ENCODE peak calls at places on chromosomes 7 and 10, in seven cellular contexts. One of them, this sample, is unnamed.

GRCh38 chr10:93746844-93747284 is 10.9 kb upstream of the LGI1 start:
- DNase-seq in IMR-90: peak; percentile 89
- DNase-seq in left ventricle myocardium inferior: no peak
- DNase-seq in Peyer's patch: peak; percentile 54
- DNase-seq in right atrium auricular region: no peak
- DNase-seq in uterus: no peak
- DNase-seq in effector memory CD4-positive, alpha-beta T cell: no peak
- DNase-seq in this sample: no peak

GRCh38 chr7:54837761-54838539 is 78.9 kb upstream of the SEC61G start:
- DNase-seq in left ventricle myocardium inferior: no peak
- DNase-seq in effector memory CD4-positive, alpha-beta T cell: no peak
- DNase-seq in Peyer's patch: no peak
- DNase-seq in uterus: no peak
- DNase-seq in right atrium auricular region: no peak
- DNase-seq in IMR-90: no peak
- DNase-seq in this sample: no peak

GRCh38 chr7:153354071-153354470 is 594.5 kb downstream of the ACTR3B start:
- DNase-seq in left ventricle myocardium inferior: no peak
- DNase-seq in Peyer's patch: no peak
- DNase-seq in right atrium auricular region: no peak
- DNase-seq in effector memory CD4-positive, alpha-beta T cell: no peak
- DNase-seq in IMR-90: no peak
- DNase-seq in uterus: no peak
- DNase-seq in this sample: no peak

GRCh38 chr10:118615888-118616287 is 20.4 kb upstream of the PRLHR start:
- DNase-seq in effector memory CD4-positive, alpha-beta T cell: no peak
- DNase-seq in IMR-90: peak; percentile 4
- DNase-seq in uterus: no peak
- DNase-seq in Peyer's patch: no peak
- DNase-seq in right atrium auricular region: no peak
- DNase-seq in left ventricle myocardium inferior: no peak
- DNase-seq in this sample: no peak

GRCh38 chr7:132373879-132374278 is 202.4 kb downstream of the PLXNA4 start:
- DNase-seq in uterus: no peak
- DNase-seq in IMR-90: no peak
- DNase-seq in effector memory CD4-positive, alpha-beta T cell: no peak
- DNase-seq in Peyer's patch: no peak
- DNase-seq in right atrium auricular region: no peak
- DNase-seq in left ventricle myocardium inferior: no peak
- DNase-seq in this sample: no peak

GRCh38 chr10:100738055-100738827 is 7.1 kb upstream of the PAX2 start:
- DNase-seq in right atrium auricular region: no peak
- DNase-seq in uterus: no peak
- DNase-seq in Peyer's patch: no peak
- DNase-seq in effector memory CD4-positive, alpha-beta T cell: no peak
- DNase-seq in IMR-90: no peak
- DNase-seq in left ventricle myocardium inferior: no peak
- DNase-seq in this sample: no peak

GRCh38 chr7:127918130-127918529 is 113.1 kb downstream of the LRRC4 start:
- DNase-seq in left ventricle myocardium inferior: no peak
- DNase-seq in IMR-90: no peak
- DNase-seq in Peyer's patch: no peak
- DNase-seq in uterus: no peak
- DNase-seq in right atrium auricular region: no peak
- DNase-seq in effector memory CD4-positive, alpha-beta T cell: no peak
- DNase-seq in this sample: no peak

GRCh38 chr10:117647306-117647705 is 104.8 kb downstream of the EMX2 start:
- DNase-seq in Peyer's patch: no peak
- DNase-seq in effector memory CD4-positive, alpha-beta T cell: no peak
- DNase-seq in right atrium auricular region: no peak
- DNase-seq in IMR-90: no peak
- DNase-seq in left ventricle myocardium inferior: no peak
- DNase-seq in uterus: no peak
- DNase-seq in this sample: no peak

GRCh38 chr7:120725376-120726039 is 132.4 kb downstream of the TSPAN12 start:
- DNase-seq in uterus: no peak
- DNase-seq in effector memory CD4-positive, alpha-beta T cell: no peak
- DNase-seq in left ventricle myocardium inferior: no peak
- DNase-seq in Peyer's patch: no peak
- DNase-seq in right atrium auricular region: no peak
- DNase-seq in IMR-90: peak; percentile 45
- DNase-seq in this sample: no peak

GRCh38 chr10:27446091-27446918 is 57.8 kb upstream of the RAB18 start:
- DNase-seq in right atrium auricular region: no peak
- DNase-seq in IMR-90: peak; percentile 47
- DNase-seq in effector memory CD4-positive, alpha-beta T cell: no peak
- DNase-seq in Peyer's patch: no peak
- DNase-seq in uterus: no peak
- DNase-seq in left ventricle myocardium inferior: no peak
- DNase-seq in this sample: no peak

GRCh38 chr7:36775061-36775631 is 50.9 kb upstream of the AOAH start:
- DNase-seq in uterus: no peak
- DNase-seq in effector memory CD4-positive, alpha-beta T cell: no peak
- DNase-seq in right atrium auricular region: no peak
- DNase-seq in IMR-90: no peak
- DNase-seq in left ventricle myocardium inferior: no peak
- DNase-seq in Peyer's patch: no peak
- DNase-seq in this sample: no peak

GRCh38 chr10:91939653-91940052 is 16.1 kb downstream of the BTAF1 start:
- DNase-seq in uterus: no peak
- DNase-seq in left ventricle myocardium inferior: no peak
- DNase-seq in right atrium auricular region: no peak
- DNase-seq in Peyer's patch: no peak
- DNase-seq in IMR-90: no peak
- DNase-seq in effector memory CD4-positive, alpha-beta T cell: no peak
- DNase-seq in this sample: no peak

GRCh38 chr7:157011333-157012112 is 1.1 kb upstream of the MNX1 start:
- DNase-seq in right atrium auricular region: no peak
- DNase-seq in effector memory CD4-positive, alpha-beta T cell: no peak
- DNase-seq in Peyer's patch: peak; percentile 44
- DNase-seq in uterus: no peak
- DNase-seq in left ventricle myocardium inferior: no peak
- DNase-seq in IMR-90: no peak
- DNase-seq in this sample: no peak

GRCh38 chr7:82631998-82632397 is 188.4 kb upstream of the CACNA2D1 start:
- DNase-seq in uterus: no peak
- DNase-seq in effector memory CD4-positive, alpha-beta T cell: no peak
- DNase-seq in right atrium auricular region: no peak
- DNase-seq in Peyer's patch: no peak
- DNase-seq in IMR-90: peak; percentile 58
- DNase-seq in left ventricle myocardium inferior: no peak
- DNase-seq in this sample: no peak

GRCh38 chr7:139183878-139184338 is 47.1 kb upstream of the UBN2 start:
- DNase-seq in IMR-90: no peak
- DNase-seq in effector memory CD4-positive, alpha-beta T cell: no peak
- DNase-seq in uterus: no peak
- DNase-seq in right atrium auricular region: no peak
- DNase-seq in Peyer's patch: no peak
- DNase-seq in left ventricle myocardium inferior: no peak
- DNase-seq in this sample: no peak

DNA sequence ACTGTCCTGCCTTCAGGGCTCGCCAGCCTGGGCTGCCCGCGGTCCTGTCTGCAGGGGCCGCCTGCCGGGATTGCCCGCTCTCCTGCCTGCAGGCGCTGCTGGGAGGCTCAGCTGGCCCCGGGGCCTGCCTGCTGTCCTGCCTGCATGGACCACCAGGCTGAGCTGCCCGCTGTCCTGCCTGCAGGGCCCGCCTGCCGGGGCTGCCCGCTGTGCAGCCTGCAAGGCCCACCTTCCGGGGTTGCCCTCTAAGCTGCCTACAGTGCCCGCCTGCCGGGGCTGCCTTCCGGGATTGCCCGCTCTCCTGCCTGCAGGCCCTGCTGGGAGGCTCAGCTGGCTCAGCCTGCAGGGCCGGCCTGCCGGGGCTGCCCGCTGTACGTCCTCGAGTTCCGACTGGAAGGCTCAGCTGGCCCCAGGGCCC is 164.4 kb downstream of the GLRX3 start:
- DNase-seq in effector memory CD4-positive, alpha-beta T cell: peak; percentile 3
- DNase-seq in uterus: no peak
- DNase-seq in Peyer's patch: no peak
- DNase-seq in right atrium auricular region: no peak
- DNase-seq in IMR-90: no peak
- DNase-seq in left ventricle myocardium inferior: peak; percentile 44
- DNase-seq in this sample: no peak
- H3K4me3 ChIP-seq in effector memory CD4-positive, alpha-beta T cell: peak overlapping the region; percentile 36
- H3K4me3 ChIP-seq in uterus: peak overlapping the region; percentile 26
- H3K4me3 ChIP-seq in Peyer's patch: peak overlapping the region; percentile 31
- H3K4me3 ChIP-seq in right atrium auricular region: peak overlapping the region; percentile 14
- H3K4me3 ChIP-seq in IMR-90: peak overlapping the region; percentile 18
- H3K4me3 ChIP-seq in left ventricle myocardium inferior: peak overlapping the region; percentile 82
- H3K4me3 ChIP-seq in this sample: no peak overlapping the region

GRCh38 chr7:50658696-50659095 is 93.5 kb upstream of the DDC start:
- DNase-seq in left ventricle myocardium inferior: no peak
- DNase-seq in effector memory CD4-positive, alpha-beta T cell: no peak
- DNase-seq in Peyer's patch: no peak
- DNase-seq in IMR-90: no peak
- DNase-seq in uterus: peak; percentile 52
- DNase-seq in right atrium auricular region: peak; percentile 48
- DNase-seq in this sample: no peak

GRCh38 chr7:50660830-50661175 is 95.6 kb upstream of the DDC start:
- DNase-seq in uterus: no peak
- DNase-seq in left ventricle myocardium inferior: no peak
- DNase-seq in effector memory CD4-positive, alpha-beta T cell: no peak
- DNase-seq in Peyer's patch: no peak
- DNase-seq in IMR-90: no peak
- DNase-seq in right atrium auricular region: no peak
- DNase-seq in this sample: peak; percentile 43

GRCh38 chr7:50661345-50662058 is 96.3 kb upstream of the DDC start:
- DNase-seq in uterus: no peak
- DNase-seq in left ventricle myocardium inferior: no peak
- DNase-seq in IMR-90: no peak
- DNase-seq in Peyer's patch: peak; percentile 83
- DNase-seq in effector memory CD4-positive, alpha-beta T cell: no peak
- DNase-seq in right atrium auricular region: no peak
- DNase-seq in this sample: no peak

GRCh38 chr7:50659329-50659965 is 94.2 kb upstream of the DDC start:
- DNase-seq in left ventricle myocardium inferior: no peak
- DNase-seq in effector memory CD4-positive, alpha-beta T cell: no peak
- DNase-seq in IMR-90: no peak
- DNase-seq in Peyer's patch: no peak
- DNase-seq in uterus: no peak
- DNase-seq in right atrium auricular region: peak; percentile 55
- DNase-seq in this sample: peak; percentile 57

GRCh38 chr7:50660040-50660829 is 95.0 kb upstream of the DDC start:
- DNase-seq in IMR-90: no peak
- DNase-seq in effector memory CD4-positive, alpha-beta T cell: peak; percentile 20
- DNase-seq in Peyer's patch: peak; percentile 81
- DNase-seq in uterus: no peak
- DNase-seq in left ventricle myocardium inferior: no peak
- DNase-seq in right atrium auricular region: peak; percentile 55
- DNase-seq in this sample: peak; percentile 69
- H3K4me1 ChIP-seq in IMR-90: peaks cover 6% of the 10 kb centered on the region
- H3K4me1 ChIP-seq in effector memory CD4-positive, alpha-beta T cell: peaks cover 46% of the 10 kb centered on the region
- H3K4me1 ChIP-seq in Peyer's patch: peaks cover 18% of the 10 kb centered on the region
- H3K4me1 ChIP-seq in uterus: peaks cover 20% of the 10 kb centered on the region
- H3K4me1 ChIP-seq in left ventricle myocardium inferior: peaks cover 100% of the 10 kb centered on the region
- H3K4me1 ChIP-seq in right atrium auricular region: peaks cover 90% of the 10 kb centered on the region
- H3K4me1 ChIP-seq in this sample: peaks cover 10% of the 10 kb centered on the region

GRCh38 chr7:94297397-94297838 is 97.3 kb upstream of the COL1A2 start:
- DNase-seq in IMR-90: peak; percentile 98
- DNase-seq in right atrium auricular region: peak; percentile 83
- DNase-seq in effector memory CD4-positive, alpha-beta T cell: no peak
- DNase-seq in uterus: peak; percentile 88
- DNase-seq in Peyer's patch: peak; percentile 57
- DNase-seq in left ventricle myocardium inferior: peak; percentile 56
- DNase-seq in this sample: peak; percentile 95
- H3K4me3 ChIP-seq in IMR-90: peak overlapping the region; percentile 38
- H3K4me3 ChIP-seq in right atrium auricular region: no peak overlapping the region
- H3K4me3 ChIP-seq in effector memory CD4-positive, alpha-beta T cell: no peak overlapping the region
- H3K4me3 ChIP-seq in uterus: no peak overlapping the region
- H3K4me3 ChIP-seq in Peyer's patch: no peak overlapping the region
- H3K4me3 ChIP-seq in left ventricle myocardium inferior: peak overlapping the region; percentile 21
- H3K4me3 ChIP-seq in this sample: no peak overlapping the region

GRCh38 chr10:74075906-74076305 is 74.7 kb downstream of the AP3M1 start:
- DNase-seq in left ventricle myocardium inferior: no peak
- DNase-seq in Peyer's patch: no peak
- DNase-seq in IMR-90: no peak
- DNase-seq in uterus: no peak
- DNase-seq in effector memory CD4-positive, alpha-beta T cell: no peak
- DNase-seq in right atrium auricular region: no peak
- DNase-seq in this sample: no peak

GRCh38 chr10:74078037-74078436 is 72.6 kb downstream of the AP3M1 start:
- DNase-seq in right atrium auricular region: no peak
- DNase-seq in effector memory CD4-positive, alpha-beta T cell: no peak
- DNase-seq in IMR-90: peak; percentile 66
- DNase-seq in uterus: no peak
- DNase-seq in Peyer's patch: no peak
- DNase-seq in left ventricle myocardium inferior: no peak
- DNase-seq in this sample: no peak

GRCh38 chr10:74077416-74077815 is 73.2 kb downstream of the AP3M1 start:
- DNase-seq in uterus: no peak
- DNase-seq in IMR-90: no peak
- DNase-seq in Peyer's patch: no peak
- DNase-seq in effector memory CD4-positive, alpha-beta T cell: no peak
- DNase-seq in right atrium auricular region: no peak
- DNase-seq in left ventricle myocardium inferior: no peak
- DNase-seq in this sample: no peak

GRCh38 chr10:74079028-74079913 is 71.4 kb downstream of the AP3M1 start:
- DNase-seq in effector memory CD4-positive, alpha-beta T cell: no peak
- DNase-seq in Peyer's patch: no peak
- DNase-seq in left ventricle myocardium inferior: no peak
- DNase-seq in uterus: no peak
- DNase-seq in right atrium auricular region: no peak
- DNase-seq in IMR-90: peak; percentile 33
- DNase-seq in this sample: no peak

GRCh38 chr10:74076961-74077360 is 73.7 kb downstream of the AP3M1 start:
- DNase-seq in uterus: no peak
- DNase-seq in IMR-90: peak; percentile 44
- DNase-seq in Peyer's patch: no peak
- DNase-seq in left ventricle myocardium inferior: no peak
- DNase-seq in effector memory CD4-positive, alpha-beta T cell: no peak
- DNase-seq in right atrium auricular region: no peak
- DNase-seq in this sample: no peak
- H3K4me1 ChIP-seq in uterus: no peaks in the 10 kb centered on the region
- H3K4me1 ChIP-seq in IMR-90: peaks cover 16% of the 10 kb centered on the region
- H3K4me1 ChIP-seq in Peyer's patch: peaks cover 10% of the 10 kb centered on the region
- H3K4me1 ChIP-seq in left ventricle myocardium inferior: peaks cover 74% of the 10 kb centered on the region
- H3K4me1 ChIP-seq in effector memory CD4-positive, alpha-beta T cell: no peaks in the 10 kb centered on the region
- H3K4me1 ChIP-seq in right atrium auricular region: peaks cover 36% of the 10 kb centered on the region
- H3K4me1 ChIP-seq in this sample: peaks cover 12% of the 10 kb centered on the region

This sample was measured in ascending aorta.